ENCODE peak calls at places on chromosomes 12 and 14, in six cellular contexts. One of them, this sample, is unnamed.

GRCh38 chr14:71148627-71149026 is 241.4 kb downstream of the PCNX1 start:
- DNase-seq in heart right ventricle: no peak
- DNase-seq in D721Med: no peak
- DNase-seq in fibroblast of lung: no peak
- DNase-seq in brain microvascular endothelial cell: no peak
- DNase-seq in astrocyte of the spinal cord: no peak
- DNase-seq in this sample: no peak

GRCh38 chr12:8823565-8824300 is 1.3 kb downstream of the A2ML1 start:
- DNase-seq in fibroblast of lung: peak
- DNase-seq in D721Med: no peak
- DNase-seq in astrocyte of the spinal cord: peak
- DNase-seq in brain microvascular endothelial cell: no peak
- DNase-seq in heart right ventricle: peak
- DNase-seq in this sample: no peak

GRCh38 chr14:46580941-46581671 is 70.5 kb downstream of the RPL10L start:
- DNase-seq in brain microvascular endothelial cell: peak
- DNase-seq in heart right ventricle: no peak
- DNase-seq in D721Med: no peak
- DNase-seq in fibroblast of lung: peak
- DNase-seq in astrocyte of the spinal cord: peak
- DNase-seq in this sample: no peak

GRCh38 chr12:75706786-75707605 is 195.6 kb upstream of the KRR1 start:
- DNase-seq in D721Med: no peak
- DNase-seq in brain microvascular endothelial cell: peak
- DNase-seq in fibroblast of lung: peak
- DNase-seq in heart right ventricle: no peak
- DNase-seq in astrocyte of the spinal cord: peak
- DNase-seq in this sample: no peak

GRCh38 chr12:130013771-130014484 is 110.1 kb upstream of the TMEM132D start:
- DNase-seq in fibroblast of lung: peak
- DNase-seq in brain microvascular endothelial cell: peak
- DNase-seq in D721Med: peak
- DNase-seq in heart right ventricle: no peak
- DNase-seq in astrocyte of the spinal cord: peak
- DNase-seq in this sample: no peak

GRCh38 chr12:128856035-128856790 is 2.9 kb downstream of the GLT1D1 start:
- DNase-seq in astrocyte of the spinal cord: no peak
- DNase-seq in heart right ventricle: no peak
- DNase-seq in brain microvascular endothelial cell: no peak
- DNase-seq in fibroblast of lung: no peak
- DNase-seq in D721Med: no peak
- DNase-seq in this sample: no peak

GRCh38 chr14:69612759-69613145 is 1.4 kb downstream of the SUSD6 start:
- DNase-seq in brain microvascular endothelial cell: no peak
- DNase-seq in heart right ventricle: no peak
- DNase-seq in fibroblast of lung: no peak
- DNase-seq in D721Med: no peak
- DNase-seq in astrocyte of the spinal cord: peak
- DNase-seq in this sample: no peak

GRCh38 chr14:61750708-61751474 is 11.3 kb upstream of the SNAPC1 start:
- DNase-seq in heart right ventricle: peak
- DNase-seq in fibroblast of lung: peak
- DNase-seq in brain microvascular endothelial cell: no peak
- DNase-seq in D721Med: peak
- DNase-seq in astrocyte of the spinal cord: peak
- DNase-seq in this sample: peak

GRCh38 chr12:83823386-83824045 is 1089.1 kb downstream of the SLC6A15 start:
- DNase-seq in heart right ventricle: peak
- DNase-seq in D721Med: peak
- DNase-seq in astrocyte of the spinal cord: peak
- DNase-seq in brain microvascular endothelial cell: peak
- DNase-seq in fibroblast of lung: no peak
- DNase-seq in this sample: no peak

GRCh38 chr12:122402264-122402663 is 20.2 kb downstream of the CLIP1 start:
- DNase-seq in brain microvascular endothelial cell: no peak
- DNase-seq in astrocyte of the spinal cord: no peak
- DNase-seq in heart right ventricle: no peak
- DNase-seq in D721Med: no peak
- DNase-seq in fibroblast of lung: no peak
- DNase-seq in this sample: no peak

GRCh38 chr12:77724367-77724957 is 106.2 kb upstream of the NAV3 start:
- DNase-seq in brain microvascular endothelial cell: peak
- DNase-seq in astrocyte of the spinal cord: peak
- DNase-seq in D721Med: no peak
- DNase-seq in fibroblast of lung: peak
- DNase-seq in heart right ventricle: no peak
- DNase-seq in this sample: no peak

GRCh38 chr12:9331218-9331626 is 123.0 kb upstream of the PZP start:
- DNase-seq in heart right ventricle: peak
- DNase-seq in astrocyte of the spinal cord: peak
- DNase-seq in fibroblast of lung: peak
- DNase-seq in brain microvascular endothelial cell: peak
- DNase-seq in D721Med: peak
- DNase-seq in this sample: peak

GRCh38 chr12:51067229-51067628 is 16.2 kb downstream of the CSRNP2 start:
- DNase-seq in brain microvascular endothelial cell: no peak
- DNase-seq in astrocyte of the spinal cord: no peak
- DNase-seq in fibroblast of lung: no peak
- DNase-seq in heart right ventricle: no peak
- DNase-seq in D721Med: no peak
- DNase-seq in this sample: no peak

GRCh38 chr12:34352098-34352497 is 329.8 kb downstream of the ALG10 start:
- DNase-seq in heart right ventricle: no peak
- DNase-seq in astrocyte of the spinal cord: no peak
- DNase-seq in brain microvascular endothelial cell: no peak
- DNase-seq in D721Med: no peak
- DNase-seq in fibroblast of lung: no peak
- DNase-seq in this sample: no peak

GRCh38 chr12:7431993-7432685 is 11.8 kb downstream of the CD163L1 start:
- DNase-seq in heart right ventricle: no peak
- DNase-seq in fibroblast of lung: no peak
- DNase-seq in astrocyte of the spinal cord: no peak
- DNase-seq in D721Med: no peak
- DNase-seq in brain microvascular endothelial cell: no peak
- DNase-seq in this sample: no peak

GRCh38 chr12:78403681-78404080 is 460.9 kb upstream of the SYT1 start:
- DNase-seq in fibroblast of lung: peak
- DNase-seq in astrocyte of the spinal cord: peak
- DNase-seq in heart right ventricle: no peak
- DNase-seq in brain microvascular endothelial cell: peak
- DNase-seq in D721Med: no peak
- DNase-seq in this sample: no peak

GRCh38 chr14:92039073-92039719 is 663 bp downstream of the TRIP11 start:
- DNase-seq in D721Med: no peak
- DNase-seq in brain microvascular endothelial cell: peak
- DNase-seq in heart right ventricle: no peak
- DNase-seq in fibroblast of lung: peak
- DNase-seq in astrocyte of the spinal cord: peak
- DNase-seq in this sample: peak

GRCh38 chr12:68403296-68403695 is 71.1 kb upstream of the MDM1 start:
- DNase-seq in astrocyte of the spinal cord: no peak
- DNase-seq in brain microvascular endothelial cell: no peak
- DNase-seq in heart right ventricle: no peak
- DNase-seq in fibroblast of lung: peak
- DNase-seq in D721Med: no peak
- DNase-seq in this sample: no peak

GRCh38 chr14:92340938-92341337 is 18.0 kb downstream of the SLC24A4 start:
- DNase-seq in D721Med: no peak
- DNase-seq in heart right ventricle: no peak
- DNase-seq in brain microvascular endothelial cell: no peak
- DNase-seq in astrocyte of the spinal cord: no peak
- DNase-seq in fibroblast of lung: no peak
- DNase-seq in this sample: no peak

GRCh38 chr14:56135001-56135400 is 16.8 kb downstream of the PELI2 start:
- DNase-seq in fibroblast of lung: no peak
- DNase-seq in astrocyte of the spinal cord: no peak
- DNase-seq in heart right ventricle: no peak
- DNase-seq in D721Med: no peak
- DNase-seq in brain microvascular endothelial cell: no peak
- DNase-seq in this sample: no peak

GRCh38 chr12:22275847-22276246 is 58.7 kb downstream of the ST8SIA1 start:
- DNase-seq in astrocyte of the spinal cord: peak
- DNase-seq in D721Med: no peak
- DNase-seq in brain microvascular endothelial cell: peak
- DNase-seq in fibroblast of lung: peak
- DNase-seq in heart right ventricle: peak
- DNase-seq in this sample: peak

GRCh38 chr14:64725879-64726584 is 21.8 kb downstream of the PLEKHG3 start:
- DNase-seq in D721Med: no peak
- DNase-seq in astrocyte of the spinal cord: no peak
- DNase-seq in brain microvascular endothelial cell: no peak
- DNase-seq in fibroblast of lung: no peak
- DNase-seq in heart right ventricle: no peak
- DNase-seq in this sample: no peak

GRCh38 chr14:64728856-64729255 is 24.6 kb downstream of the PLEKHG3 start:
- DNase-seq in astrocyte of the spinal cord: no peak
- DNase-seq in fibroblast of lung: no peak
- DNase-seq in heart right ventricle: no peak
- DNase-seq in D721Med: no peak
- DNase-seq in brain microvascular endothelial cell: no peak
- DNase-seq in this sample: no peak

GRCh38 chr14:64728106-64728505 is 23.9 kb downstream of the PLEKHG3 start:
- DNase-seq in astrocyte of the spinal cord: no peak
- DNase-seq in fibroblast of lung: no peak
- DNase-seq in heart right ventricle: no peak
- DNase-seq in brain microvascular endothelial cell: no peak
- DNase-seq in D721Med: no peak
- DNase-seq in this sample: no peak

GRCh38 chr14:64726585-64726890 is 22.3 kb downstream of the PLEKHG3 start:
- DNase-seq in fibroblast of lung: peak
- DNase-seq in D721Med: peak
- DNase-seq in heart right ventricle: no peak
- DNase-seq in astrocyte of the spinal cord: peak
- DNase-seq in brain microvascular endothelial cell: peak
- DNase-seq in this sample: no peak

GRCh38 chr14:64727551-64728071 is 23.4 kb downstream of the PLEKHG3 start:
- DNase-seq in D721Med: no peak
- DNase-seq in brain microvascular endothelial cell: no peak
- DNase-seq in heart right ventricle: no peak
- DNase-seq in fibroblast of lung: no peak
- DNase-seq in astrocyte of the spinal cord: no peak
- DNase-seq in this sample: no peak
- TF ChIP-seq CTCF in D721Med: no peak
- TF ChIP-seq CTCF in brain microvascular endothelial cell: no peak
- TF ChIP-seq CTCF in heart right ventricle: no peak
- TF ChIP-seq CTCF in fibroblast of lung: no peak
- TF ChIP-seq CTCF in astrocyte of the spinal cord: no peak
- TF ChIP-seq CTCF in this sample: no peak

DNA sequence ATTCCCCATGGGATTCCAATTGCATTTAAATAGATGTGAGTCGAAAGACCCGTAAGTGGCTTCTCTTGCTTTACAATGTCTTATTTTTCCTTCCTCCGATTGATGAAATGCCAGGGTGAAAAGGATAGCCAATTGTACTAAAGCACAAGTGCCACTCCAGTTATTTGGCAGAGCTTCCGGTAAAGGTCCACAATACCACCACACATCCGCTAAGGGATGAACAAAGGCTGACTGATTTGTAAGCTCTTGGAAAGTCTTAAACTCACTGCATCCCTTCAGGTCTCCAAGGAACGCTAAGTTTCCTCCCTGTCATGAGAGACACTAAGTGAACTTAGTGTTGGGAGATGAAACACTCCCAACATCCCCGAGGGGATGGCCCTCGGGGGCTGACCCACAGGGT is 21.2 kb upstream of the RNASE1 start:
- DNase-seq in heart right ventricle: no peak
- DNase-seq in astrocyte of the spinal cord: no peak
- DNase-seq in D721Med: no peak
- DNase-seq in fibroblast of lung: no peak
- DNase-seq in brain microvascular endothelial cell: no peak
- DNase-seq in this sample: no peak
- TF ChIP-seq CTCF in heart right ventricle: no peak
- TF ChIP-seq CTCF in astrocyte of the spinal cord: no peak
- TF ChIP-seq CTCF in D721Med: no peak
- TF ChIP-seq CTCF in fibroblast of lung: no peak
- TF ChIP-seq CTCF in brain microvascular endothelial cell: no peak
- TF ChIP-seq CTCF in this sample: no peak

DNA sequence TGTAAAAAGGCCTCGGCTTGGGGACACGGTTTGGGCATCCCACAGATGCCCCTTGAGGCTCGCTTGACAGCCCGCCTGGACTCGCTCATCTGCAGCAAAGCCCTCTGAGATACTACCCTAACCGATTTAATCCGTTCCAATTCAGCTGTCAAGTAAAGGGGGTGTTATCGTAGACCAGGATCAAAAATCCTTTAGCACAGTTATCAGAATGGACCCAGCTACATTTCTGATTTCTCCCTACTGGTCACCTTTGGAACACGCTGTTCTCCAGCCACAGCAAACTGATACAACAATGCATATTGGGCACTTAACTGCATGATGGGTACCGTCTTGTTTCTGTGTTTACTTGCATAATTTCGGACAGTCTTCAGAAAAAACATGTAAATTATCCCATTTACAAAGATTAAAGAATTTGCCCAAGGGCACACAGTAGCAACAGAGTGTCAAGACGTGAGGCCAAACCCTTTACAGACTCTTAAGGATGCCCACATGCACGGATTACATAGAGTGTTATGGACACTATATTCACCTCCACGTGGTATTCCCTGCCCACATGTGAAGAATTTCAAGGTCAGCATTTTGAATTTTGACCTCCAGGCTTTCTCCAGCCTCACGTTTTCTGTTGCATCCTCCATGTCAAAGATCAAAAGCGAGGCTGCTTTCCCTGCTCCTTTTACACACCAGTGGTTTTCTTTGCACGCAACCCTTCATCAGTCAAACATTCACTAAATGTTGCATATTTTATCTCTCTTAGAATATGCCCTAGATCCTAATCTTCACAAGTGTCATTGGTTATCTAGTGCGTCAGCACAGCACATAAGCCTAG is 3.2 kb upstream of the DUSP6 start:
- DNase-seq in brain microvascular endothelial cell: no peak
- DNase-seq in heart right ventricle: no peak
- DNase-seq in D721Med: no peak
- DNase-seq in astrocyte of the spinal cord: peak
- DNase-seq in fibroblast of lung: peak
- DNase-seq in this sample: no peak
- TF ChIP-seq CTCF in brain microvascular endothelial cell: peak
- TF ChIP-seq CTCF in heart right ventricle: no peak
- TF ChIP-seq CTCF in D721Med: no peak
- TF ChIP-seq CTCF in astrocyte of the spinal cord: no peak
- TF ChIP-seq CTCF in fibroblast of lung: no peak
- TF ChIP-seq CTCF in this sample: peak

GRCh38 chr14:35046048-35046750 is at the start of gene FAM177A1:
- DNase-seq in D721Med: peak
- DNase-seq in brain microvascular endothelial cell: peak
- DNase-seq in heart right ventricle: peak
- DNase-seq in astrocyte of the spinal cord: peak
- DNase-seq in fibroblast of lung: peak
- DNase-seq in this sample: peak

GRCh38 chr14:35044939-35045797 is 904 bp upstream of the FAM177A1 start:
- DNase-seq in astrocyte of the spinal cord: no peak
- DNase-seq in D721Med: no peak
- DNase-seq in heart right ventricle: no peak
- DNase-seq in fibroblast of lung: peak
- DNase-seq in brain microvascular endothelial cell: peak
- DNase-seq in this sample: no peak

GRCh38 chr14:35045798-35046047 is 349 bp upstream of the FAM177A1 start:
- DNase-seq in brain microvascular endothelial cell: no peak
- DNase-seq in heart right ventricle: no peak
- DNase-seq in D721Med: no peak
- DNase-seq in fibroblast of lung: no peak
- DNase-seq in astrocyte of the spinal cord: no peak
- DNase-seq in this sample: no peak

GRCh38 chr14:35047961-35048513 is 2.0 kb downstream of the FAM177A1 start:
- DNase-seq in D721Med: no peak
- DNase-seq in heart right ventricle: no peak
- DNase-seq in fibroblast of lung: no peak
- DNase-seq in astrocyte of the spinal cord: no peak
- DNase-seq in brain microvascular endothelial cell: no peak
- DNase-seq in this sample: no peak

GRCh38 chr14:35046751-35047536 is 872 bp downstream of the FAM177A1 start:
- DNase-seq in heart right ventricle: peak
- DNase-seq in brain microvascular endothelial cell: no peak
- DNase-seq in D721Med: no peak
- DNase-seq in astrocyte of the spinal cord: peak
- DNase-seq in fibroblast of lung: peak
- DNase-seq in this sample: no peak
- TF ChIP-seq CTCF in heart right ventricle: no peak
- TF ChIP-seq CTCF in brain microvascular endothelial cell: no peak
- TF ChIP-seq CTCF in D721Med: peak
- TF ChIP-seq CTCF in astrocyte of the spinal cord: no peak
- TF ChIP-seq CTCF in fibroblast of lung: no peak
- TF ChIP-seq CTCF in this sample: no peak

This sample was measured in AG09319.